ENCODE peak calls at places on chromosome 5, in seven cellular contexts. W is breast epithelium; Z is brain microvascular endothelial cell; V is effector memory CD4-positive, alpha-beta T cell; J is aorta; T is left ventricle myocardium inferior; A is right cardiac atrium. O is an unnamed sample.

GRCh38 chr5:142913728-142914338 is 143.7 kb downstream of the ARHGAP26 start:
- DNase-seq in W (no peak), Z (no peak), V (no peak), J (no peak), T (no peak), A (no peak), O (peak; percentile 60)

GRCh38 chr5:10464173-10464572 is 22.5 kb downstream of the ROPN1L start:
- DNase-seq in W (no peak), Z (no peak), V (no peak), J (no peak), T (no peak), A (no peak), O (no peak)

GRCh38 chr5:79612667-79613190 is 488 bp downstream of the TENT2 start:
- DNase-seq in W (no peak), Z (no peak), V (no peak), J (no peak), T (no peak), A (no peak), O (no peak)

GRCh38 chr5:55896238-55896637 is 45.1 kb downstream of the IL31RA start:
- DNase-seq in W (no peak), Z (no peak), V (no peak), J (no peak), T (no peak), A (no peak), O (no peak)

GRCh38 chr5:76479973-76480667 is 77.0 kb downstream of the IQGAP2 start:
- DNase-seq in W (no peak), Z (no peak), V (no peak), J (no peak), T (no peak), A (no peak), O (no peak)

GRCh38 chr5:53917095-53917494 is 356.7 kb downstream of the NDUFS4 start:
- DNase-seq in W (no peak), Z (peak; percentile 28), V (no peak), J (no peak), T (no peak), A (no peak), O (peak; percentile 31)

GRCh38 chr5:102589661-102590060 is 90.9 kb upstream of the SLCO6A1 start:
- DNase-seq in W (no peak), Z (no peak), V (no peak), J (no peak), T (no peak), A (no peak), O (no peak)

GRCh38 chr5:159817262-159818029 is 98.8 kb upstream of the ADRA1B start:
- DNase-seq in W (no peak), Z (no peak), V (no peak), J (no peak), T (no peak), A (no peak), O (peak; percentile 56)

GRCh38 chr5:53733853-53734252 is 173.4 kb downstream of the NDUFS4 start:
- DNase-seq in W (no peak), Z (no peak), V (no peak), J (no peak), T (no peak), A (no peak), O (no peak)

GRCh38 chr5:60598424-60598823 is 101.5 kb downstream of the DEPDC1B start:
- DNase-seq in W (no peak), Z (no peak), V (no peak), J (no peak), T (no peak), A (no peak), O (no peak)

GRCh38 chr5:149297340-149298023 is 25.8 kb downstream of the AFAP1L1 start:
- DNase-seq in W (no peak), Z (no peak), V (no peak), J (no peak), T (peak; percentile 43), A (no peak), O (no peak)

GRCh38 chr5:166073921-166074838 is 2217.3 kb upstream of the WWC1 start:
- DNase-seq in W (no peak), Z (no peak), V (no peak), J (no peak), T (no peak), A (no peak), O (no peak)

GRCh38 chr5:56443826-56444225 is 210.7 kb upstream of the ANKRD55 start:
- DNase-seq in W (no peak), Z (no peak), V (no peak), J (no peak), T (no peak), A (no peak), O (no peak)

GRCh38 chr5:126707080-126707479 is 69.9 kb upstream of the LMNB1 start:
- DNase-seq in W (no peak), Z (no peak), V (no peak), J (no peak), T (no peak), A (no peak), O (no peak)

DNA sequence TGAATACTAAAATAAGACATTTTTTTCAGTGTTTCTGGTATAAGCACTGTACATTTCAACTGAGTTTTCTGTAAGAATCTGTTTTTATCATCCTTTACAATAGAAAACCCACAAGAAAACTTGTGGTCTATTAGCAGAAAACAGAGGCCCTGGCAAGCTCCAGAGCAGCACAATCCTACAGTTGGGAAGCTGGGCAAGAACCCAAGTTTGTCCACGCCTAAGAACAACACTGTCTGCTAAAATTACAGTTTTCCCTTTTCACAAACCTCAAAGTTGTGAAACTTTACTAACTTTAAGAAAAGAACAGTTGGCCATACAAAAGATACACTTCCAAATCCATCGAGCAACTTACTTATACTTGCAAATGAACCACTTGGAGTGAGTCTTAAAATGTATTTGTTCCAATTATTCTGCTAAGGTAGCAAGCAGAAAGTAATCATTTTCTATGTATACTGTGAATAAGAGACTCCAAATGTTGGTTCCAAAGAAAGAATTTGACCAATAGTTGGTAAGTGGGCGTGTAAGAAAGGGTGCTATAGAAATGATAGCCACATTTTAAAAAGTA is 982.0 kb upstream of the ARRDC3 start:
- DNase-seq in W (no peak), Z (no peak), V (no peak), J (peak; percentile 39), T (no peak), A (peak; percentile 18), O (no peak)
- H3K4me3 ChIP-seq in W (no peak overlapping the region), Z (no peak overlapping the region), V (no peak overlapping the region), J (no peak overlapping the region), T (no peak overlapping the region), A (no peak overlapping the region), O (no peak overlapping the region)

GRCh38 chr5:1882337-1883119 is at the start of gene IRX4:
- DNase-seq in W (no peak), Z (no peak), V (no peak), J (peak; percentile 35), T (no peak), A (peak; percentile 13), O (no peak)

GRCh38 chr5:1884638-1885475 is 2.1 kb upstream of the IRX4 start:
- DNase-seq in W (no peak), Z (no peak), V (no peak), J (peak; percentile 24), T (no peak), A (peak; percentile 2), O (no peak)

GRCh38 chr5:1881731-1882336 is 891 bp downstream of the IRX4 start:
- DNase-seq in W (no peak), Z (no peak), V (no peak), J (no peak), T (no peak), A (no peak), O (no peak)

GRCh38 chr5:1883925-1884637 is 1.4 kb upstream of the IRX4 start:
- DNase-seq in W (no peak), Z (no peak), V (no peak), J (peak; percentile 10), T (no peak), A (peak; percentile 3), O (no peak)

DNA sequence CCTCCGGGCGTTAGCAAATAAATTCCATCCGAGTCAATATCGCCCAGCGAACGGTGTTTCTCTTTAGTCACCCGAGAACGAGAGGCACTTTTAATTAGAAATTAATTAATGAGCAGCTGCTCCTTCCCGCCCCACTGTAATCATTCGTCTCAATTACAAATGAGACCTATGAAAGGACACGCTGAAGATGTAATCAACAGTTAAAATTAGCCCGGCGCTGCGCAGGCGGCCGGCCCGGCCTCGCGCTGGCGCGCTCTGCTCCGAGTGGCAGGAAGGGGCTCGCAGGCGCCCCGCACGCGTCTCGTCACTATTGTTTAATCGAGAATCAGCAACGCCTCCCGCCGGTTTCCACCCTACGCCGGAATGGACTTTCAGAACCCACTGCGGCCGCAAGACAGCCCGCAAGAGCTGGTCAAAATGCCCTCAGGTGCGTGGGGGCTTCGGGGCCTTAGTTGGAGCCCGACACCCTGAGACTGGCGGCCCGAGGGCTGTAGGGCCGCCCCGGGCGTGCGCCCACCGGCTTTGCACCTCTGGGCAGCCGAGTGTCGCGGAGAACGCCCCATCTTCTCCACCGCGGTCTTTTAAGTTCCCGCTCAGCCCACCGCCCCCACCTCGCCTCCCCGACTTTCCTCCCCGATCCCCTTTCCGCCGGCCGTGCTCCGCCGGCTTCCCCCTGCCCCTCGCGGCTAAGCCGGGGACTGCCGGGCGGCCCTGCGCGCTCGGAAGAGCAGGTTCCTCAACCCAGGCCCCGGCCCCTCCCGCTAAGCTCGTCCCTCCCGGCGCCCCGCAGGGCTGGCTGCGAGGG is 597 bp upstream of the IRX4 start:
- DNase-seq in W (no peak), Z (no peak), V (no peak), J (peak; percentile 17), T (peak; percentile 36), A (peak; percentile 18), O (no peak)
- H3K4me3 ChIP-seq in W (peak overlapping the region; percentile 68), Z (no peak overlapping the region), V (peak overlapping the region; percentile 25), J (no peak overlapping the region), T (peak overlapping the region; percentile 71), A (peak overlapping the region; percentile 43), O (no peak overlapping the region)

DNA sequence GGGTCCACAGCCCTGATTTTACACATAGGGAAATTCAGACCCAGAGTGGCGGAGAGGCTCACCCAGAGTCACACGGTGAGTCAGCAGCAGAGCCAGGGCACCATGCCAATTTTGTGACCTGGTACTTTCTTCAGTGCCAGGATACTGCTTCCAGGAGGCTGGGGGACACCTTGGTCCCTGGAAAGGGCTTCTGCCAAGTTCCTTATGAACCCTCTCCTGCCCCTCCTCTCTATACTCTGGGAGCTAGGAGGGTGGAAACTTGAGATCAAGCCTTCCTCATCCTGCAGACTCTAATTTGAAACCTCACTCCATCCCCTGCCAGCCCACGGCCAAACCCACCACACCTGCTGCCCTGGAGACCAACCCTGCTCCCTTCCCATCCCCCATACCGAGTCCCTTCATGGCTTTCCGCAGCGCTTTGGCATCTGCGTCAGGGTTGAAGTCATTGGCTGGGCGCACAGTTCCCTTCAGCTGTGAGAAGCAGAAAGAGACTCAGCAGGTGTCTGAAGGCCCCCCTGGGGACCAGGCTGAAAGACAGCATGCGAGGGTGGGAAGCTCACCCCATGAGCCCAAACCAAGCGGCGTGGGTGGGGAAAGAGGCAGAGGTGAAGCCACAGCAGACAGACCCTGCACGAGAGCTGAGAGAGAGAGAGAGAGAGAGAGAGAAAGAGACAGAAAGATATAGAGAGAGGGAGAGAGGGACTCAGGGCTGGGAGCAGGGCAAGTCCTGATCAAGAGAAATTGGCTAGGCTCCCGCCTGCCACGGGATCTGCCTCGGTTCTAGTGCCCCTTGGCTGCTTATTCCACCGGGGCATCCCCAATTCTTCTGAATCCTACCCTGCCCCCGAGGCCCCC is 33.5 kb downstream of the ANXA6 start:
- DNase-seq in W (peak; percentile 76), Z (peak; percentile 34), V (no peak), J (peak; percentile 74), T (peak; percentile 58), A (peak; percentile 49), O (no peak)
- H3K4me3 ChIP-seq in W (no peak overlapping the region), Z (no peak overlapping the region), V (no peak overlapping the region), J (no peak overlapping the region), T (no peak overlapping the region), A (no peak overlapping the region), O (no peak overlapping the region)

DNA sequence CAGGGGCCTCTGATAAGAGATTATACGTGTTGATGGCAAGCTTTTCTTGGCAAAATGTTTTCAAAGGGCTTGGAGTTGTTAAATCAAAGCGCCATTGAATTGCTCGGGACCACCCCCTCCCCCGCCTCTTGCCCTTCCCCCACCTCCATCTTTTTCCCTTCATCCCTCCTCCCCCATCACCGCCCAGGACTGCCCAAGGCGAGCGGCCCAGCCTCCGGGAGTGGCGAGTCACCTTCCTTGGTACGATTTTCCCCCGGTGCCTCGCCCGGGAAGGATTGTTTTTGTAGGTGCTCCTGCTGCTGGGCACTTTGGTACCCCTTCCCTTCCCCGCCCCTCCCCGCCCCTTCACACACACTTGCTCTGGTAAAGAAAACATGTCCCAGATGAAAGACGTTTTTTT is 61.2 kb downstream of the TMEM174 start:
- DNase-seq in W (no peak), Z (no peak), V (no peak), J (no peak), T (no peak), A (no peak), O (no peak)
- H3K4me3 ChIP-seq in W (peak overlapping the region; percentile 67), Z (peak overlapping the region; percentile 43), V (peak overlapping the region; percentile 45), J (peak overlapping the region; percentile 42), T (peak overlapping the region; percentile 65), A (peak overlapping the region; percentile 52), O (peak overlapping the region; percentile 46)